ENCODE peak calls at places on chromosomes 3 and 15, in seven cellular contexts. One of them, this sample, is unnamed.

GRCh38 chr3:37279226-37279625 is 104.8 kb upstream of the LRRFIP2 start:
- DNase-seq in GM23248: peak; percentile 7
- DNase-seq in PC-9: no peak
- DNase-seq in mesenchymal stem cell: peak; percentile 12
- DNase-seq in neural progenitor cell: no peak
- DNase-seq in fibroblast of lung: no peak
- DNase-seq in astrocyte: no peak
- DNase-seq in this sample: no peak

GRCh38 chr15:62445244-62445643 is 280.2 kb upstream of the C2CD4B start:
- DNase-seq in GM23248: peak; percentile 78
- DNase-seq in PC-9: no peak
- DNase-seq in mesenchymal stem cell: peak; percentile 56
- DNase-seq in fibroblast of lung: peak; percentile 56
- DNase-seq in neural progenitor cell: no peak
- DNase-seq in astrocyte: peak; percentile 56
- DNase-seq in this sample: no peak

GRCh38 chr3:126340943-126341754 is 16.1 kb downstream of the KLF15 start:
- DNase-seq in astrocyte: no peak
- DNase-seq in mesenchymal stem cell: no peak
- DNase-seq in fibroblast of lung: no peak
- DNase-seq in GM23248: no peak
- DNase-seq in neural progenitor cell: no peak
- DNase-seq in PC-9: no peak
- DNase-seq in this sample: no peak

GRCh38 chr3:9986230-9986725 is 363 bp downstream of the EMC3 start:
- DNase-seq in astrocyte: peak; percentile 16
- DNase-seq in fibroblast of lung: no peak
- DNase-seq in neural progenitor cell: no peak
- DNase-seq in PC-9: no peak
- DNase-seq in mesenchymal stem cell: no peak
- DNase-seq in GM23248: no peak
- DNase-seq in this sample: no peak

GRCh38 chr3:177525987-177526712 is 328.9 kb upstream of the TBL1XR1 start:
- DNase-seq in astrocyte: peak; percentile 98
- DNase-seq in PC-9: peak; percentile 87
- DNase-seq in mesenchymal stem cell: no peak
- DNase-seq in neural progenitor cell: no peak
- DNase-seq in fibroblast of lung: peak; percentile 99
- DNase-seq in GM23248: peak; percentile 43
- DNase-seq in this sample: no peak

GRCh38 chr15:51982013-51982769 is 10.6 kb upstream of the LEO1 start:
- DNase-seq in neural progenitor cell: no peak
- DNase-seq in astrocyte: peak; percentile 57
- DNase-seq in PC-9: peak; percentile 71
- DNase-seq in GM23248: peak; percentile 90
- DNase-seq in mesenchymal stem cell: peak; percentile 92
- DNase-seq in fibroblast of lung: peak; percentile 69
- DNase-seq in this sample: peak; percentile 88

GRCh38 chr15:25469377-25469776 is 30.6 kb upstream of the UBE3A start:
- DNase-seq in fibroblast of lung: peak; percentile 3
- DNase-seq in astrocyte: no peak
- DNase-seq in mesenchymal stem cell: no peak
- DNase-seq in GM23248: no peak
- DNase-seq in PC-9: no peak
- DNase-seq in neural progenitor cell: no peak
- DNase-seq in this sample: no peak

GRCh38 chr15:76565366-76565765 is 228.8 kb downstream of the ISL2 start:
- DNase-seq in fibroblast of lung: peak; percentile 62
- DNase-seq in astrocyte: peak; percentile 58
- DNase-seq in PC-9: no peak
- DNase-seq in neural progenitor cell: no peak
- DNase-seq in mesenchymal stem cell: no peak
- DNase-seq in GM23248: peak; percentile 4
- DNase-seq in this sample: no peak

GRCh38 chr3:12782172-12782815 is 14.2 kb upstream of the CAND2 start:
- DNase-seq in PC-9: no peak
- DNase-seq in GM23248: no peak
- DNase-seq in astrocyte: peak; percentile 55
- DNase-seq in neural progenitor cell: peak; percentile 33
- DNase-seq in fibroblast of lung: peak; percentile 63
- DNase-seq in mesenchymal stem cell: peak; percentile 66
- DNase-seq in this sample: no peak

GRCh38 chr3:118968111-118968510 is 66.5 kb downstream of the IGSF11 start:
- DNase-seq in neural progenitor cell: peak; percentile 30
- DNase-seq in mesenchymal stem cell: no peak
- DNase-seq in fibroblast of lung: no peak
- DNase-seq in PC-9: no peak
- DNase-seq in GM23248: no peak
- DNase-seq in astrocyte: no peak
- DNase-seq in this sample: peak; percentile 3

GRCh38 chr3:54897028-54897711 is 30.7 kb downstream of the LRTM1 start:
- DNase-seq in PC-9: no peak
- DNase-seq in fibroblast of lung: peak; percentile 88
- DNase-seq in GM23248: peak; percentile 77
- DNase-seq in astrocyte: peak; percentile 84
- DNase-seq in mesenchymal stem cell: peak; percentile 46
- DNase-seq in neural progenitor cell: no peak
- DNase-seq in this sample: no peak

GRCh38 chr15:100758554-100758953 is 121.1 kb upstream of the ALDH1A3 start:
- DNase-seq in astrocyte: no peak
- DNase-seq in fibroblast of lung: no peak
- DNase-seq in PC-9: no peak
- DNase-seq in GM23248: no peak
- DNase-seq in mesenchymal stem cell: no peak
- DNase-seq in neural progenitor cell: no peak
- DNase-seq in this sample: no peak

GRCh38 chr15:63291507-63291906 is 14.1 kb downstream of the APH1B start:
- DNase-seq in PC-9: no peak
- DNase-seq in astrocyte: peak; percentile 90
- DNase-seq in mesenchymal stem cell: peak; percentile 74
- DNase-seq in fibroblast of lung: peak; percentile 92
- DNase-seq in neural progenitor cell: no peak
- DNase-seq in GM23248: peak; percentile 87
- DNase-seq in this sample: no peak

GRCh38 chr3:53202331-53203015 is 41.5 kb downstream of the PRKCD start:
- DNase-seq in neural progenitor cell: no peak
- DNase-seq in astrocyte: no peak
- DNase-seq in GM23248: no peak
- DNase-seq in mesenchymal stem cell: no peak
- DNase-seq in fibroblast of lung: no peak
- DNase-seq in PC-9: no peak
- DNase-seq in this sample: no peak

GRCh38 chr15:29944925-29945324 is 122.7 kb upstream of the TJP1 start:
- DNase-seq in astrocyte: no peak
- DNase-seq in fibroblast of lung: no peak
- DNase-seq in PC-9: no peak
- DNase-seq in neural progenitor cell: no peak
- DNase-seq in GM23248: peak; percentile 7
- DNase-seq in mesenchymal stem cell: no peak
- DNase-seq in this sample: no peak

GRCh38 chr15:29942144-29942543 is 119.9 kb upstream of the TJP1 start:
- DNase-seq in fibroblast of lung: no peak
- DNase-seq in astrocyte: no peak
- DNase-seq in PC-9: no peak
- DNase-seq in neural progenitor cell: peak; percentile 24
- DNase-seq in GM23248: peak; percentile 19
- DNase-seq in mesenchymal stem cell: no peak
- DNase-seq in this sample: no peak

GRCh38 chr15:29942548-29942947 is 120.3 kb upstream of the TJP1 start:
- DNase-seq in PC-9: no peak
- DNase-seq in astrocyte: no peak
- DNase-seq in neural progenitor cell: no peak
- DNase-seq in fibroblast of lung: no peak
- DNase-seq in GM23248: no peak
- DNase-seq in mesenchymal stem cell: no peak
- DNase-seq in this sample: no peak

DNA sequence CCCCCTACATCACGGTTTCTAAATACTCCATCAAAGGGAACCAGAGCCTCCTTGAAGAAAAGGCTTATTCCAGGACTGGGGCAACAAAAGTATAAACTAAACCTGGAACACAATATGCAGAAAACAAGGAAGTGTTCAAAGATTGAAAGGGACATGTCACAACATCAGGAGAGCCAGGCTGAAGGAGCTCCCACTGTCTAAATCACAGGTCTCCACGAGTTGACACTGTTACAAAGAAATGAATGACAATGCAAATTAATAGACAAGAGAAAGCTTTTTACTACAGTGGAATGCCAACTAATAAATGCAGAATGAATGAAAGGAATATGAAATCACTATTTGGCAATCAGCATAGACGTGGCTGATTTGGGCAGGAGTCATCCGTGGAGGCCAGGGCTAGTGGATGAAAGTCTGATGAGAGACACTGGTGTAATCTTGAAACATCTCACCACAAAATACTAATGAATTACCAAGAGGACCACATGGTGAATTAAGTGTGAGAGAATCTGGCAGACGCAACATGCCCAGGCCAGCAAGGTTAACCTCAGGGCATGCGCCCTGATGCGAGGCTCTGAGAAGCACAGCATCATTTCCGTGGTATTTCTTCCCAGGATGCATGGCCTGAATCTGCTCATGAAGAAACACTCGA is 123.8 kb upstream of the TJP1 start:
- DNase-seq in PC-9: no peak
- DNase-seq in neural progenitor cell: no peak
- DNase-seq in GM23248: peak; percentile 89
- DNase-seq in astrocyte: peak; percentile 64
- DNase-seq in mesenchymal stem cell: no peak
- DNase-seq in fibroblast of lung: peak; percentile 70
- DNase-seq in this sample: no peak
- H3K4me2 ChIP-seq in PC-9: no peak overlapping the region
- H3K4me2 ChIP-seq in neural progenitor cell: no peak overlapping the region
- H3K4me2 ChIP-seq in GM23248: no peak overlapping the region
- H3K4me2 ChIP-seq in astrocyte: no peak overlapping the region
- H3K4me2 ChIP-seq in mesenchymal stem cell: no peak overlapping the region
- H3K4me2 ChIP-seq in fibroblast of lung: no peak overlapping the region
- H3K4me2 ChIP-seq in this sample: no peak overlapping the region

DNA sequence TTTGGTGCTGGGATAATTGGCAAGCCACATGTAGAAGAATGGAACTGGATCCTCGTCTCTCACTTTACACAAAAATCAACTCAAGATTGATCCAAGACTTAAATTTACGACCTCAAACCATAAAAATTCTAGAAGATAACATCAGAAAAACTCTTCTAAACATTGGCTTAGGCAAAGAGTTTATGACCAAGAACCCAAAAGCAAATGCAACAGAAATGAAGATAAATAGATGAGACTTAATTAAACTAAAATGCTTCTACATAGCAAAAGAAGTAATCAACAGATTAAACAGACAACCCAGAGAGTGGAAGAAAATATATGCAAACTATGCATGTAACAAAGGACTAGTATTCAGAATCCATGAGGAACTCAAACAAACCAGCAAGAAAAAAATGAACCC is 80.1 kb downstream of the CLDN1 start:
- DNase-seq in neural progenitor cell: no peak
- DNase-seq in astrocyte: no peak
- DNase-seq in GM23248: no peak
- DNase-seq in fibroblast of lung: no peak
- DNase-seq in PC-9: no peak
- DNase-seq in mesenchymal stem cell: no peak
- DNase-seq in this sample: no peak
- H3K9me3 ChIP-seq in neural progenitor cell: no peaks in the 10 kb centered on the region
- H3K9me3 ChIP-seq in astrocyte: peaks cover 6% of the 10 kb centered on the region
- H3K9me3 ChIP-seq in GM23248: peaks cover 5% of the 10 kb centered on the region
- H3K9me3 ChIP-seq in fibroblast of lung: no peaks in the 10 kb centered on the region
- H3K9me3 ChIP-seq in PC-9: peaks cover 17% of the 10 kb centered on the region
- H3K9me3 ChIP-seq in mesenchymal stem cell: peaks cover 13% of the 10 kb centered on the region
- H3K9me3 ChIP-seq in this sample: no peaks in the 10 kb centered on the region

DNA sequence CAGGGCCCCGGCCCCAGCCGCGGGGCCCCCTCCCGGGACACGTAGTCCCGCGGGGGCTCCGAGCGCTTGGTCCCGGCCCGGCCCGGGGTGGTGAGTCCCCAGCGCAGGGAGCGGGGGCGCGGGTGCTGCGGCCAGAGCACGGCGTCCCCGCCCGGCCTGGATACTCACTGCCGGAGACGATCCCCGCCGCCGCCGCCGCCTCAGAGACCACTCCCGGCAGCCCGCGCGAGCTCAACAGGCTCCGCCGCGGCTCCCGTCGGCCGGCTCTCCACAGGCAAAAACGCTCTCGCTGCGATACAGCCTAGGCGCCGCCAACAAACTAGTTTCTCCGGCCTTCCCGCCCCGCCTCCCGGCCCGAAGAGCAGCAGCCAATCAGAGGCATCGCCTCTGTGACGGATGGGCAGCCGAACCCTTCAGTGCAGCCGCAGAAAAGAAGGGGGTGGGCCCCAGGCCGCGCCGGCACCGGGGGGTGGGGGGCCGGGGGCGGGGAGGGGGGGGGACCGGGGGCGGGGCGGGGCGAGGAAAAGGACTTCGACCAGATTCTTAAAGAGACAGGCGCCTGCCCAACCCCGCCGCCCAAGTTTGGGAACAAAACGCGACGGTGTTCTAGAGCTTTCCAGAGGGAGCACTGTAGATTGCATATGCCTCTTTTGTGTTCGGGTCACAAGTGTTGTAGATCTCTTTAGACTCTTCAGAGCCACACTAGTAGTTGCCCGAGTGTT is at the start of gene KLHL25:
- DNase-seq in mesenchymal stem cell: peak; percentile 95
- DNase-seq in GM23248: peak; percentile 97
- DNase-seq in astrocyte: peak; percentile 86
- DNase-seq in PC-9: peak; percentile 86
- DNase-seq in fibroblast of lung: peak; percentile 94
- DNase-seq in neural progenitor cell: peak; percentile 97
- DNase-seq in this sample: peak; percentile 96
- H2AFZ ChIP-seq in mesenchymal stem cell: peak within 1 kb of the TSS; percentile 92
- H2AFZ ChIP-seq in GM23248: peak within 1 kb of the TSS; percentile 98
- H2AFZ ChIP-seq in astrocyte: peak within 1 kb of the TSS; percentile 91
- H2AFZ ChIP-seq in PC-9: peak within 1 kb of the TSS; percentile 98
- H2AFZ ChIP-seq in fibroblast of lung: peak within 1 kb of the TSS; percentile 94
- H2AFZ ChIP-seq in neural progenitor cell: peak within 1 kb of the TSS; percentile 60
- H2AFZ ChIP-seq in this sample: peak within 1 kb of the TSS; percentile 97

DNA sequence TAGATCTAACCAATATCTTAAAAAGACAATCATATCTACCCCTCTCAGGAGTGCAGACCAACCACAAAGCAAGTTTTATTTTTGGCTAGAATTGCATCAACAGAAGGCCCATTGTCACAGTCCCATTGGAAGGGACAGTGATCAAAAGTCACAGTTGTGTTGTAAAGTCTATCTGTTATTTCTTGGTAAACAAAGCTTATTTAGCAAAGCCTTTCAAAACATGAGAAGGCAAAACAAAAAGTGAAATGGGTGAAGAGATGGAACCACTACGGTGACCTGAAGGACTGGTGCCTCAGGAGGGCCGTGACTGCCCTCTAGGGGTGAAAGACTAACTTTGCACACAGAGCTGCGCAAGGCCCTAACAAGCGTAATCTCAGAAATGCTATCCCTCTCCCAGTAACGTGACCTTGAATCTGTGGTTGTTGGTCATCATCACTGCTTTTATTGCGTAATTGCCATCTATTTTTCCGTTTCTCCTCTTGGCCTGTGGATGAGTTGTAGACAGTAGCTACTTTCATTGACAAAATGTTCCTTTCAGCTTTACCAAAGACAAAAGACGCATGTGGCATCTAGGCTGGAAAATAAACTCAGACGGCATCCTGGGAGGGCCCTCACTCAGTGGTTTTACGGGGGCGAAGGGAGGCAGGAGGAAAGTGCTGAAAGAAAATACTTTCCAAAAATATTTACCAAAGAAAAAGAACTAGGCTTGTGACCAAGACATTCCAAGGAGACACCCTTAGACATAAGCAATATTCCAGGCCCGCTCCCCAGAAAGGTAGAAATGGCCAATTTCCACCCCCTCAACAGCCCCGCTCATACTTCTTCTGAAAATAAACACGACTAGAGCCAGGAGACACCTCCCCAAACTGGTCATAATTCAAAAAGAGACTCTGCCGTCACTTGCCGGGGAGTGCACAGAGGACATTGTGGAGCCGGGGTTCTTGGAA is 79.4 kb downstream of the FRMD4B start:
- DNase-seq in mesenchymal stem cell: peak; percentile 94
- DNase-seq in fibroblast of lung: peak; percentile 77
- DNase-seq in astrocyte: peak; percentile 74
- DNase-seq in PC-9: peak; percentile 70
- DNase-seq in neural progenitor cell: peak; percentile 83
- DNase-seq in GM23248: peak; percentile 90
- DNase-seq in this sample: peak; percentile 66
- H3K4me2 ChIP-seq in mesenchymal stem cell: no peak overlapping the region
- H3K4me2 ChIP-seq in fibroblast of lung: peak overlapping the region; percentile 60
- H3K4me2 ChIP-seq in astrocyte: no peak overlapping the region
- H3K4me2 ChIP-seq in PC-9: peak overlapping the region; percentile 15
- H3K4me2 ChIP-seq in neural progenitor cell: no peak overlapping the region
- H3K4me2 ChIP-seq in GM23248: peak overlapping the region; percentile 22
- H3K4me2 ChIP-seq in this sample: no peak overlapping the region